ENCODE peak calls at places on chromosomes 13 and 19, in four cellular contexts. O is A549, Z is IMR-90, Y is HepG2. X is an unnamed sample.
A peak's percentile ranks its signal among the peaks of the same experiment; 100 is the strongest.

GRCh38 chr13:100146534-100146933 is 57.6 kb downstream of the PCCA start:
- DNase-seq in O (no peak), Z (no peak), Y (no peak), X (no peak)

GRCh38 chr19:48618278-48618915 is 581 bp downstream of the RPL18 start:
- DNase-seq in O (no peak), Z (no peak), Y (no peak), X (no peak)

GRCh38 chr13:24053505-24054251 is 106.8 kb upstream of the SPATA13 start:
- DNase-seq in O (peak; percentile 72), Z (peak; percentile 68), Y (peak; percentile 67), X (peak; percentile 18)

GRCh38 chr13:104426435-104426834 is 1360.2 kb upstream of the SLC10A2 start:
- DNase-seq in O (no peak), Z (no peak), Y (no peak), X (no peak)

GRCh38 chr19:13054605-13055212 is 47.9 kb downstream of the LYL1 start:
- DNase-seq in O (no peak), Z (no peak), Y (no peak), X (no peak)

GRCh38 chr13:38417727-38418126 is 68.1 kb downstream of the UFM1 start:
- DNase-seq in O (peak; percentile 5), Z (peak; percentile 1), Y (peak; percentile 8), X (peak; percentile 12)

GRCh38 chr13:66264976-66265375 is 965.2 kb downstream of the PCDH9 start:
- DNase-seq in O (no peak), Z (peak; percentile 1), Y (no peak), X (no peak)

GRCh38 chr19:40549007-40549708 is 27.5 kb upstream of the SHKBP1 start:
- DNase-seq in O (peak; percentile 92), Z (peak; percentile 39), Y (peak; percentile 49), X (peak; percentile 85)

GRCh38 chr13:75329097-75329496 is 152.9 kb downstream of the TBC1D4 start:
- DNase-seq in O (no peak), Z (no peak), Y (no peak), X (no peak)

GRCh38 chr19:49916839-49917733 is 11.9 kb upstream of the ATF5 start:
- DNase-seq in O (no peak), Z (no peak), Y (no peak), X (no peak)

GRCh38 chr13:39468306-39468705 is 134.7 kb downstream of the LHFPL6 start:
- DNase-seq in O (no peak), Z (no peak), Y (no peak), X (no peak)

GRCh38 chr13:77415253-77416127 is 88.6 kb upstream of the MYCBP2 start:
- DNase-seq in O (no peak), Z (no peak), Y (no peak), X (no peak)

GRCh38 chr13:99507054-99507453 is 5.8 kb downstream of the TM9SF2 start:
- DNase-seq in O (no peak), Z (no peak), Y (no peak), X (no peak)

DNA sequence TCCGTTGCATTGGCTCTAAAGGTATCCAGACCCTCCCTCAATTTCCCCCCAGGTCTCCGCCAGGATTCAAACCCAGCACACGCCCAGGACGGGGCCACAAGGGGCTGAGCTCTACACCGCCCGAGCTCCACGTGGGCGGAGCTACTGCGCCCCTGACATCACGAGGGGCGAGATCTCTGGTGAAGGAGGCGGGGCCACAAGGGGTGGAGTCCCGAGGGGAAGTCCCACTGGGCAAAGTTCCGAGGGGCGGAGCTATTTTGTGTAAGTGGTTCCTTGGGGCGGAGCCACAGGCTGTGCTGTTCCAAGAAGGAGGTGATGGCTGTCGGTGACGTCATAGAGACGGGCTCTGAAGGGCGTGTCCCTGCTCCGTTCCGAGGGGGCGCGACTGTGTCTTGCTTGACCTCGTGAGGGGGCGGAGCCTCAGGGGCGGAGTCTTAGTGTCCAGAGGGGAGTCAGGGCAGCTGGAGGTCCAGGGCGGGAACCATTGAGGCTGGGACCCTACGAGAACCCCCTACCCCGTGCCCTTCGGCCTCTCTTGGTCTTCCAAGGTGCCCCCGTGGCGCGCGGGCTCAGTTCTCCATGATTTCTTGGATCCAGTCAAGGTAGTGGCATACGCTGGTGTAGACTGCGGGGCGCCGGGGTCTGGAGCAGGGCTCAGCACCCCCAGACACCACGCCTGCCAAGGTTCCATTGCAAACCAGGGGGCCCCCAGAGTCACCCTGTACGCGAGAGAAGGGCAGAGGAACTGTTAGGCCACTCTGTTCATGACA is 1.3 kb upstream of the KLK8 start:
- DNase-seq in O (peak; percentile 92), Z (no peak), Y (no peak), X (peak; percentile 97)
- TF ChIP-seq USF2 in O (peak; percentile 64), Z (no peak), Y (no peak), X (peak; percentile 78)

GRCh38 chr19:3808420-3809143 is 22.4 kb upstream of the MATK start:
- DNase-seq in O (no peak), Z (no peak), Y (no peak), X (no peak)

GRCh38 chr19:3810708-3811355 is 24.7 kb upstream of the MATK start:
- DNase-seq in O (no peak), Z (no peak), Y (no peak), X (no peak)

GRCh38 chr19:3807574-3808354 is 21.6 kb upstream of the MATK start:
- DNase-seq in O (no peak), Z (no peak), Y (no peak), X (no peak)

GRCh38 chr19:3807131-3807480 is 20.9 kb upstream of the MATK start:
- DNase-seq in O (no peak), Z (no peak), Y (no peak), X (no peak)

DNA sequence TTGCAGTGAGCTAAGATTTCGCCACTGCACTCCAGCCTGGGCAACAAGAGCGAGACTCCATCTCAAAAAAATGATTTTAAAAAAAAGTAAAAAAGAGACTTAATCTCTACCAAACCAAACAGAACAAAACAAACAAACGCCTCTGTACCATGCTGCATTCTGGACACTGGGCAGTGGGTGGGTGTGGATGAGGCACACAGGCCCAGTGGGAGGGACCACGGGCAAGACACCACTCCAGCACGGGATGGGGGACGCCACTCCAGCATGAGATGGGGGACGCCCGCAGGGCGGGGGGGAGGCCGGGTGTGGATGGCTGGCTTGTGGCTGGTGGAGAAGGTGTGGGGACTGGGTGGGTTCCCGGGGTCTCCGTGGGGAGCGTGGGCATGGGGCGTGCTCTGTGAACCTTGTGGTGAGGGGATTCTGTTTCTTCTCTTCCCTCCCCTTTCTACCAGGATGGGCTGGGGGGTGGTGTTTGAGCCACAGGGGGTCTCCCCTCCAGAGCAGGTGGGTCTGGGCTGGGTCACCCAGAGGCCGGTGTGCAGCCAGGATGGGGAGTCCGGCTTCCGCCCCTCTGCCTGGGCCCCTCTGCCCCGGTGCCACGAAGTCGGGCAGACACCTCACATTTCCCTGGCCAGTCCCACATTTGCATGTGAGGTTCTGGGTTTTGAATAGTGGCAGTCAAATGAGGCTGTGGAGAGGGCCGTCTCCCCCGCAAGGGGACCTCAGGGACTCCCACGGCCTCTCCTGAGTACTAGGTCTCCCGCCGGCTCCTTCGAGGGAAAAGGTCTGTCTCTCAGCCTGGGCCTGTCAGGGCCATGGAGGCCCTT is 23.9 kb upstream of the MATK start:
- DNase-seq in O (no peak), Z (no peak), Y (no peak), X (no peak)
- TF ChIP-seq USF2 in O (no peak), Z (no peak), Y (no peak), X (no peak)

GRCh38 chr13:29888306-29888705 is 37.9 kb upstream of the UBL3 start:
- DNase-seq in O (no peak), Z (peak; percentile 62), Y (no peak), X (no peak)

GRCh38 chr13:29887651-29888050 is 37.2 kb upstream of the UBL3 start:
- DNase-seq in O (no peak), Z (no peak), Y (no peak), X (no peak)

GRCh38 chr13:29893438-29893837 is 43.0 kb upstream of the UBL3 start:
- DNase-seq in O (no peak), Z (peak; percentile 51), Y (no peak), X (no peak)

GRCh38 chr13:29897102-29897501 is 46.7 kb upstream of the UBL3 start:
- DNase-seq in O (no peak), Z (no peak), Y (no peak), X (no peak)

GRCh38 chr13:29892149-29892548 is 41.7 kb upstream of the UBL3 start:
- DNase-seq in O (no peak), Z (no peak), Y (no peak), X (no peak)
- TF ChIP-seq USF2 in O (no peak), Z (no peak), Y (no peak), X (no peak)

GRCh38 chr13:114082849-114083645 is 49.4 kb downstream of the RASA3 start:
- DNase-seq in O (no peak), Z (no peak), Y (no peak), X (no peak)
- TF ChIP-seq USF2 in O (no peak), Z (no peak), Y (no peak), X (no peak)

GRCh38 chr13:110230661-110231347 is 76.2 kb downstream of the COL4A1 start:
- DNase-seq in O (no peak), Z (no peak), Y (no peak), X (no peak)
- TF ChIP-seq USF2 in O (no peak), Z (no peak), Y (no peak), X (no peak)

GRCh38 chr19:35750167-35750566 is 1.8 kb downstream of the LIN37 start:
- DNase-seq in O (no peak), Z (no peak), Y (no peak), X (no peak)
- TF ChIP-seq USF2 in O (no peak), Z (no peak), Y (no peak), X (no peak)

GRCh38 chr19:31902821-31903220 is 442.6 kb upstream of the ZNF507 start:
- DNase-seq in O (no peak), Z (no peak), Y (no peak), X (no peak)

GRCh38 chr19:31908486-31909255 is 436.7 kb upstream of the ZNF507 start:
- DNase-seq in O (no peak), Z (no peak), Y (no peak), X (no peak)

GRCh38 chr19:31911577-31911976 is 433.8 kb upstream of the ZNF507 start:
- DNase-seq in O (no peak), Z (no peak), Y (no peak), X (no peak)

GRCh38 chr19:31905980-31906948 is 439.1 kb upstream of the ZNF507 start:
- DNase-seq in O (no peak), Z (no peak), Y (no peak), X (no peak)
- TF ChIP-seq USF2 in O (no peak), Z (no peak), Y (no peak), X (peak; percentile 68)

GRCh38 chr13:50580684-50581305 is 262.7 kb downstream of the DLEU7 start:
- DNase-seq in O (no peak), Z (peak; percentile 80), Y (no peak), X (no peak)

GRCh38 chr13:50575138-50575537 is 268.4 kb downstream of the DLEU7 start:
- DNase-seq in O (no peak), Z (no peak), Y (peak; percentile 40), X (no peak)

GRCh38 chr13:50574731-50575130 is 268.8 kb downstream of the DLEU7 start:
- DNase-seq in O (no peak), Z (no peak), Y (no peak), X (no peak)

GRCh38 chr13:50576156-50576555 is 267.3 kb downstream of the DLEU7 start:
- DNase-seq in O (no peak), Z (no peak), Y (no peak), X (no peak)

DNA sequence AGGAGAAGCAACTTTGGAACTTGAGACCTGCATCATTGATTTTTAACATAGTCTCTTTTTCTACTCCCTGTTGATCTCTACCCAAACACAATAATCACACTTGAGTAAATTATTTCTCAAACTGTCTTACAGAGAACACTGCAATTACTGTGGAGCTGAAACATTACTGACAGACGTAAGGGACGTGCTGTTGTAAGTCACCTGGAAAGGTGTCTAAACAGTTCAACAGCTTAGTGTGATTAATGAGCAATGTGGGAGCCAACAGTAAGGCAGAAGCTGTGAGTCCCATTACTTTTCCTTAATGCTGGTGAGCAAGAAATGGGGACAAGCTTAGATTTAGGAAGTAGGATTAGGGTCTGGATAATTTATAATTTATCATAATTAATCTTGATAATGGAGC is 265.7 kb downstream of the DLEU7 start:
- DNase-seq in O (no peak), Z (no peak), Y (no peak), X (no peak)
- TF ChIP-seq USF2 in O (no peak), Z (no peak), Y (no peak), X (no peak)

X was measured in K562.